ENCODE peak calls at places on chromosome 19, in ten cellular contexts. One of them, this sample, is unnamed.

GRCh38 chr19:45739498-45740439 is 6.5 kb downstream of the MEIOSIN start:
- DNase-seq in NB4: peak
- DNase-seq in tibial nerve: no peak
- DNase-seq in lower leg skin: no peak
- DNase-seq in esophagus squamous epithelium: no peak
- DNase-seq in Peyer's patch: no peak
- DNase-seq in heart left ventricle: no peak
- DNase-seq in HCT116: peak
- DNase-seq in uterus: no peak
- DNase-seq in K562: peak
- DNase-seq in this sample: no peak

GRCh38 chr19:17726914-17727773 is 7.9 kb downstream of the MAP1S start:
- DNase-seq in NB4: no peak
- DNase-seq in heart left ventricle: no peak
- DNase-seq in Peyer's patch: no peak
- DNase-seq in tibial nerve: no peak
- DNase-seq in K562: no peak
- DNase-seq in uterus: no peak
- DNase-seq in lower leg skin: no peak
- DNase-seq in HCT116: no peak
- DNase-seq in esophagus squamous epithelium: no peak
- DNase-seq in this sample: no peak

GRCh38 chr19:29678484-29679106 is 13.3 kb downstream of the PLEKHF1 start:
- DNase-seq in K562: no peak
- DNase-seq in HCT116: no peak
- DNase-seq in esophagus squamous epithelium: no peak
- DNase-seq in Peyer's patch: no peak
- DNase-seq in NB4: no peak
- DNase-seq in heart left ventricle: peak
- DNase-seq in lower leg skin: peak
- DNase-seq in tibial nerve: peak
- DNase-seq in uterus: peak
- DNase-seq in this sample: no peak

GRCh38 chr19:55247621-55248099 is 11.2 kb downstream of the PPP6R1 start:
- DNase-seq in uterus: no peak
- DNase-seq in NB4: peak
- DNase-seq in esophagus squamous epithelium: no peak
- DNase-seq in heart left ventricle: peak
- DNase-seq in Peyer's patch: no peak
- DNase-seq in K562: no peak
- DNase-seq in tibial nerve: no peak
- DNase-seq in lower leg skin: no peak
- DNase-seq in HCT116: no peak
- DNase-seq in this sample: peak

GRCh38 chr19:3175761-3176714 is 2.5 kb upstream of the S1PR4 start:
- DNase-seq in NB4: no peak
- DNase-seq in Peyer's patch: peak
- DNase-seq in esophagus squamous epithelium: no peak
- DNase-seq in tibial nerve: peak
- DNase-seq in HCT116: peak
- DNase-seq in heart left ventricle: no peak
- DNase-seq in K562: no peak
- DNase-seq in uterus: no peak
- DNase-seq in lower leg skin: no peak
- DNase-seq in this sample: no peak

GRCh38 chr19:47487551-47488515 is 3.8 kb upstream of the KPTN start:
- DNase-seq in NB4: peak
- DNase-seq in tibial nerve: no peak
- DNase-seq in Peyer's patch: no peak
- DNase-seq in lower leg skin: no peak
- DNase-seq in HCT116: no peak
- DNase-seq in esophagus squamous epithelium: no peak
- DNase-seq in uterus: no peak
- DNase-seq in K562: no peak
- DNase-seq in heart left ventricle: no peak
- DNase-seq in this sample: no peak

GRCh38 chr19:695350-695949 is at the start of gene PRSS57:
- DNase-seq in tibial nerve: no peak
- DNase-seq in esophagus squamous epithelium: no peak
- DNase-seq in Peyer's patch: no peak
- DNase-seq in uterus: no peak
- DNase-seq in HCT116: no peak
- DNase-seq in heart left ventricle: no peak
- DNase-seq in lower leg skin: no peak
- DNase-seq in NB4: peak
- DNase-seq in K562: no peak
- DNase-seq in this sample: no peak

GRCh38 chr19:6489278-6490061 is 7.9 kb upstream of the DENND1C start:
- DNase-seq in Peyer's patch: no peak
- DNase-seq in esophagus squamous epithelium: no peak
- DNase-seq in NB4: no peak
- DNase-seq in lower leg skin: no peak
- DNase-seq in HCT116: no peak
- DNase-seq in tibial nerve: no peak
- DNase-seq in uterus: no peak
- DNase-seq in K562: no peak
- DNase-seq in heart left ventricle: no peak
- DNase-seq in this sample: no peak

GRCh38 chr19:5738423-5738822 is 18.0 kb downstream of the CATSPERD start:
- DNase-seq in Peyer's patch: no peak
- DNase-seq in NB4: no peak
- DNase-seq in tibial nerve: no peak
- DNase-seq in K562: no peak
- DNase-seq in uterus: no peak
- DNase-seq in heart left ventricle: no peak
- DNase-seq in esophagus squamous epithelium: no peak
- DNase-seq in HCT116: no peak
- DNase-seq in lower leg skin: no peak
- DNase-seq in this sample: no peak

GRCh38 chr19:50777830-50778303 is 7.6 kb downstream of the GPR32 start:
- DNase-seq in lower leg skin: no peak
- DNase-seq in esophagus squamous epithelium: no peak
- DNase-seq in heart left ventricle: no peak
- DNase-seq in Peyer's patch: no peak
- DNase-seq in NB4: peak
- DNase-seq in K562: no peak
- DNase-seq in HCT116: no peak
- DNase-seq in uterus: no peak
- DNase-seq in tibial nerve: no peak
- DNase-seq in this sample: no peak

GRCh38 chr19:8571006-8571411 is 6.2 kb downstream of the MYO1F start:
- DNase-seq in HCT116: no peak
- DNase-seq in heart left ventricle: no peak
- DNase-seq in esophagus squamous epithelium: no peak
- DNase-seq in NB4: peak
- DNase-seq in K562: no peak
- DNase-seq in Peyer's patch: peak
- DNase-seq in lower leg skin: no peak
- DNase-seq in uterus: no peak
- DNase-seq in tibial nerve: no peak
- DNase-seq in this sample: no peak

GRCh38 chr19:19535311-19536191 is 2.5 kb upstream of the CILP2 start:
- DNase-seq in esophagus squamous epithelium: no peak
- DNase-seq in HCT116: no peak
- DNase-seq in K562: no peak
- DNase-seq in lower leg skin: no peak
- DNase-seq in tibial nerve: no peak
- DNase-seq in heart left ventricle: no peak
- DNase-seq in uterus: no peak
- DNase-seq in NB4: no peak
- DNase-seq in Peyer's patch: no peak
- DNase-seq in this sample: no peak

GRCh38 chr19:18091217-18091608 is 4.5 kb upstream of the IL12RB1 start:
- DNase-seq in heart left ventricle: peak
- DNase-seq in HCT116: no peak
- DNase-seq in Peyer's patch: peak
- DNase-seq in NB4: peak
- DNase-seq in esophagus squamous epithelium: no peak
- DNase-seq in tibial nerve: peak
- DNase-seq in lower leg skin: peak
- DNase-seq in K562: peak
- DNase-seq in uterus: no peak
- DNase-seq in this sample: no peak

GRCh38 chr19:46416077-46416709 is 2.8 kb upstream of the CCDC8 start:
- DNase-seq in NB4: peak
- DNase-seq in uterus: peak
- DNase-seq in esophagus squamous epithelium: no peak
- DNase-seq in tibial nerve: peak
- DNase-seq in heart left ventricle: peak
- DNase-seq in HCT116: peak
- DNase-seq in Peyer's patch: peak
- DNase-seq in lower leg skin: no peak
- DNase-seq in K562: peak
- DNase-seq in this sample: peak

GRCh38 chr19:40599331-40600085 is 1.7 kb upstream of the LTBP4 start:
- DNase-seq in K562: peak
- DNase-seq in tibial nerve: no peak
- DNase-seq in Peyer's patch: no peak
- DNase-seq in esophagus squamous epithelium: no peak
- DNase-seq in NB4: no peak
- DNase-seq in uterus: peak
- DNase-seq in HCT116: no peak
- DNase-seq in lower leg skin: no peak
- DNase-seq in heart left ventricle: peak
- DNase-seq in this sample: no peak

GRCh38 chr19:44585371-44586141 is 27.8 kb upstream of the IGSF23 start:
- DNase-seq in esophagus squamous epithelium: no peak
- DNase-seq in uterus: no peak
- DNase-seq in HCT116: no peak
- DNase-seq in heart left ventricle: no peak
- DNase-seq in NB4: peak
- DNase-seq in tibial nerve: no peak
- DNase-seq in lower leg skin: no peak
- DNase-seq in K562: no peak
- DNase-seq in Peyer's patch: no peak
- DNase-seq in this sample: no peak
- TF ChIP-seq CTCF in esophagus squamous epithelium: no peak
- TF ChIP-seq CTCF in uterus: no peak
- TF ChIP-seq CTCF in HCT116: peak
- TF ChIP-seq CTCF in heart left ventricle: no peak
- TF ChIP-seq CTCF in NB4: no peak
- TF ChIP-seq CTCF in tibial nerve: no peak
- TF ChIP-seq CTCF in lower leg skin: no peak
- TF ChIP-seq CTCF in K562: peak
- TF ChIP-seq CTCF in Peyer's patch: peak
- TF ChIP-seq CTCF in this sample: no peak

GRCh38 chr19:15381429-15381828 is 1.8 kb upstream of the AKAP8 start:
- DNase-seq in heart left ventricle: no peak
- DNase-seq in uterus: no peak
- DNase-seq in HCT116: no peak
- DNase-seq in tibial nerve: no peak
- DNase-seq in lower leg skin: no peak
- DNase-seq in esophagus squamous epithelium: no peak
- DNase-seq in NB4: no peak
- DNase-seq in Peyer's patch: no peak
- DNase-seq in K562: no peak
- DNase-seq in this sample: no peak

GRCh38 chr19:15378529-15379082 is 981 bp downstream of the AKAP8 start:
- DNase-seq in uterus: no peak
- DNase-seq in esophagus squamous epithelium: no peak
- DNase-seq in tibial nerve: peak
- DNase-seq in NB4: peak
- DNase-seq in Peyer's patch: peak
- DNase-seq in K562: peak
- DNase-seq in HCT116: no peak
- DNase-seq in heart left ventricle: no peak
- DNase-seq in lower leg skin: peak
- DNase-seq in this sample: peak

GRCh38 chr19:15381864-15382263 is 2.3 kb upstream of the AKAP8 start:
- DNase-seq in K562: no peak
- DNase-seq in esophagus squamous epithelium: no peak
- DNase-seq in uterus: no peak
- DNase-seq in NB4: no peak
- DNase-seq in lower leg skin: no peak
- DNase-seq in Peyer's patch: no peak
- DNase-seq in heart left ventricle: no peak
- DNase-seq in HCT116: no peak
- DNase-seq in tibial nerve: no peak
- DNase-seq in this sample: no peak

GRCh38 chr19:15379083-15379995 is at the start of gene AKAP8:
- DNase-seq in esophagus squamous epithelium: peak
- DNase-seq in K562: peak
- DNase-seq in uterus: peak
- DNase-seq in HCT116: peak
- DNase-seq in Peyer's patch: peak
- DNase-seq in heart left ventricle: peak
- DNase-seq in tibial nerve: peak
- DNase-seq in NB4: peak
- DNase-seq in lower leg skin: peak
- DNase-seq in this sample: peak

GRCh38 chr19:15379996-15380647 is 535 bp upstream of the AKAP8 start:
- DNase-seq in HCT116: peak
- DNase-seq in K562: peak
- DNase-seq in NB4: peak
- DNase-seq in tibial nerve: no peak
- DNase-seq in lower leg skin: peak
- DNase-seq in Peyer's patch: peak
- DNase-seq in esophagus squamous epithelium: no peak
- DNase-seq in uterus: no peak
- DNase-seq in heart left ventricle: peak
- DNase-seq in this sample: peak
- TF ChIP-seq POLR2A in HCT116: peak
- TF ChIP-seq POLR2A in K562: no peak
- TF ChIP-seq POLR2A in NB4: no peak
- TF ChIP-seq POLR2A in tibial nerve: no peak
- TF ChIP-seq POLR2A in lower leg skin: no peak
- TF ChIP-seq POLR2A in Peyer's patch: peak
- TF ChIP-seq POLR2A in esophagus squamous epithelium: peak
- TF ChIP-seq POLR2A in uterus: no peak
- TF ChIP-seq POLR2A in heart left ventricle: no peak
- TF ChIP-seq POLR2A in this sample: no peak

GRCh38 chr19:10514211-10515145 is 2.8 kb downstream of the S1PR5 start:
- DNase-seq in K562: no peak
- DNase-seq in esophagus squamous epithelium: no peak
- DNase-seq in HCT116: no peak
- DNase-seq in NB4: no peak
- DNase-seq in heart left ventricle: no peak
- DNase-seq in Peyer's patch: no peak
- DNase-seq in lower leg skin: no peak
- DNase-seq in uterus: no peak
- DNase-seq in tibial nerve: no peak
- DNase-seq in this sample: no peak
- TF ChIP-seq CTCF in K562: no peak
- TF ChIP-seq CTCF in esophagus squamous epithelium: no peak
- TF ChIP-seq CTCF in HCT116: no peak
- TF ChIP-seq CTCF in NB4: no peak
- TF ChIP-seq CTCF in heart left ventricle: no peak
- TF ChIP-seq CTCF in Peyer's patch: no peak
- TF ChIP-seq CTCF in lower leg skin: no peak
- TF ChIP-seq CTCF in uterus: no peak
- TF ChIP-seq CTCF in tibial nerve: no peak
- TF ChIP-seq CTCF in this sample: no peak

GRCh38 chr19:13102666-13103584 is at the start of gene LYL1:
- DNase-seq in K562: peak
- DNase-seq in NB4: peak
- DNase-seq in uterus: peak
- DNase-seq in heart left ventricle: peak
- DNase-seq in Peyer's patch: peak
- DNase-seq in HCT116: no peak
- DNase-seq in tibial nerve: peak
- DNase-seq in lower leg skin: no peak
- DNase-seq in esophagus squamous epithelium: no peak
- DNase-seq in this sample: no peak
- TF ChIP-seq POLR2A in K562: peak
- TF ChIP-seq POLR2A in NB4: peak
- TF ChIP-seq POLR2A in uterus: peak
- TF ChIP-seq POLR2A in heart left ventricle: no peak
- TF ChIP-seq POLR2A in Peyer's patch: peak
- TF ChIP-seq POLR2A in HCT116: no peak
- TF ChIP-seq POLR2A in tibial nerve: no peak
- TF ChIP-seq POLR2A in lower leg skin: no peak
- TF ChIP-seq POLR2A in esophagus squamous epithelium: peak
- TF ChIP-seq POLR2A in this sample: no peak

GRCh38 chr19:21434967-21435544 is 38.1 kb downstream of the ZNF493 start:
- DNase-seq in HCT116: no peak
- DNase-seq in NB4: no peak
- DNase-seq in lower leg skin: no peak
- DNase-seq in K562: no peak
- DNase-seq in esophagus squamous epithelium: no peak
- DNase-seq in Peyer's patch: no peak
- DNase-seq in uterus: no peak
- DNase-seq in heart left ventricle: no peak
- DNase-seq in tibial nerve: no peak
- DNase-seq in this sample: no peak
- TF ChIP-seq CTCF in HCT116: no peak
- TF ChIP-seq CTCF in NB4: no peak
- TF ChIP-seq CTCF in lower leg skin: no peak
- TF ChIP-seq CTCF in K562: peak
- TF ChIP-seq CTCF in esophagus squamous epithelium: no peak
- TF ChIP-seq CTCF in Peyer's patch: no peak
- TF ChIP-seq CTCF in uterus: no peak
- TF ChIP-seq CTCF in heart left ventricle: no peak
- TF ChIP-seq CTCF in tibial nerve: no peak
- TF ChIP-seq CTCF in this sample: no peak

This sample was measured in breast epithelium.